ENCODE peak calls at places on chromosomes 1 and 21, in four cellular contexts. F is OCI-LY7; G is activated CD4-positive, alpha-beta memory T cell treated with anti-CD3 and anti-CD28 coated beads, Interleukin-2, amount 10 ng/mL, durations not matched to agents 7 days and 5 days; A is dermis microvascular lymphatic vessel endothelial cell. O is an unnamed sample.

GRCh38 chr1:23422955-23423354 is 1.6 kb downstream of the TCEA3 start:
- DNase-seq in F (no peak), G (no peak), A (no peak), O (no peak)

GRCh38 chr1:1110561-1110971 is 5.3 kb downstream of the C1orf159 start:
- DNase-seq in F (no peak), G (no peak), A (no peak), O (no peak)

GRCh38 chr1:203169770-203170520 is 5.7 kb downstream of the MYBPH start:
- DNase-seq in F (no peak), G (no peak), A (no peak), O (no peak)

GRCh38 chr1:238252033-238252802 is 361.5 kb upstream of the ZP4 start:
- DNase-seq in F (peak), G (peak), A (no peak), O (peak)

GRCh38 chr1:231107600-231108326 is 54.1 kb upstream of the TRIM67 start:
- DNase-seq in F (no peak), G (no peak), A (no peak), O (no peak)

GRCh38 chr21:44931137-44931500 is 8.7 kb upstream of the SLX9 start:
- DNase-seq in F (peak), G (peak), A (no peak), O (no peak)

GRCh38 chr1:203354246-203354645 is 3.3 kb upstream of the FMOD start:
- DNase-seq in F (no peak), G (no peak), A (no peak), O (no peak)

GRCh38 chr1:205424881-205425635 is 3.2 kb upstream of the LEMD1 start:
- DNase-seq in F (no peak), G (no peak), A (no peak), O (no peak)

GRCh38 chr1:157019457-157019856 is 26.1 kb downstream of the ARHGEF11 start:
- DNase-seq in F (no peak), G (no peak), A (no peak), O (no peak)

GRCh38 chr1:165854101-165854845 is 26.9 kb downstream of the UCK2 start:
- DNase-seq in F (no peak), G (no peak), A (no peak), O (no peak)

GRCh38 chr1:234309243-234309597 is 64.0 kb upstream of the COA6 start:
- DNase-seq in F (no peak), G (no peak), A (no peak), O (no peak)

GRCh38 chr1:38344705-38345104 is 298.1 kb upstream of the POU3F1 start:
- DNase-seq in F (no peak), G (no peak), A (no peak), O (no peak)

GRCh38 chr1:232340448-232340847 is 289.5 kb downstream of the SIPA1L2 start:
- DNase-seq in F (no peak), G (no peak), A (no peak), O (no peak)

GRCh38 chr1:40592107-40592773 is 60.8 kb downstream of the ZNF684 start:
- DNase-seq in F (peak), G (peak), A (peak), O (peak)

O was measured in RWPE1.